ENCODE peak calls at places on chromosomes 11 and 22, in five cellular contexts. E, H, P, K and D are unnamed samples.

GRCh38 chr11:78808903-78809302 is 234.2 kb upstream of the NARS2 start:
- DNase-seq in P (no peak), K (no peak), H (no peak), E (no peak), D (no peak)

GRCh38 chr22:22787805-22788459 is 99.7 kb upstream of the IGLL5 start:
- DNase-seq in H (peak; percentile 56), P (peak; percentile 17), E (peak; percentile 85), K (no peak), D (peak; percentile 12)

GRCh38 chr22:27534720-27535125 is 266.8 kb downstream of the MN1 start:
- DNase-seq in P (no peak), H (no peak), E (no peak), K (no peak), D (no peak)

GRCh38 chr22:32584650-32585049 is 110.0 kb downstream of the FBXO7 start:
- DNase-seq in K (no peak), P (no peak), H (no peak), E (no peak), D (no peak)

GRCh38 chr11:64359712-64360402 is 895 bp downstream of the RPS6KA4 start:
- DNase-seq in P (no peak), H (no peak), K (peak; percentile 51), E (no peak), D (no peak)

GRCh38 chr11:116840746-116841296 is 3.4 kb upstream of the APOA1 start:
- DNase-seq in E (no peak), H (no peak), P (no peak), K (no peak), D (no peak)

GRCh38 chr22:30238661-30239420 is 7.7 kb downstream of the LIF start:
- DNase-seq in P (peak; percentile 74), K (no peak), H (no peak), E (no peak), D (peak; percentile 90)

GRCh38 chr11:134686418-134686817 is 274.4 kb upstream of the B3GAT1 start:
- DNase-seq in E (no peak), H (no peak), K (no peak), P (no peak), D (no peak)